ENCODE peak calls at places on chromosomes 3 and 15, in ten cellular contexts. M is stimulated activated CD8-positive, alpha-beta memory T cell treated with anti-CD3 and anti-CD28 coated beads, Interleukin-4, amount 100 ng/mL, for 24 hours; K is GDM1; O is astrocyte of the cerebellum; Y is right lobe of liver; A is epithelial cell of esophagus; I is BJ; D is renal cortical epithelial cell; X is ELF-1; E is CD8-positive, alpha-beta memory T cell. Q is an unnamed sample.

GRCh38 chr3:100982710-100983109 is 10.5 kb downstream of the ABI3BP start:
- DNase-seq in D (peak), Y (no peak), X (no peak), E (no peak), A (no peak), M (no peak), K (no peak), I (no peak), O (peak), Q (no peak)

GRCh38 chr15:81507831-81508230 is 133.8 kb upstream of the TMC3 start:
- DNase-seq in M (no peak), I (no peak), Y (no peak), A (peak), D (no peak), O (no peak), K (no peak), E (no peak), X (no peak), Q (no peak)

GRCh38 chr3:72560857-72561675 is 287.2 kb downstream of the SHQ1 start:
- DNase-seq in M (no peak), E (no peak), I (no peak), D (peak), O (no peak), K (no peak), A (peak), Y (no peak), X (peak), Q (no peak)

GRCh38 chr3:187368765-187369450 is 723 bp downstream of the RTP4 start:
- DNase-seq in X (no peak), E (no peak), Y (no peak), I (no peak), D (peak), K (no peak), O (no peak), M (no peak), A (peak), Q (no peak)

GRCh38 chr15:69074843-69075224 is 60.3 kb downstream of the NOX5 start:
- DNase-seq in M (no peak), K (no peak), Y (no peak), X (peak), D (peak), E (no peak), A (no peak), O (no peak), I (no peak), Q (no peak)

GRCh38 chr3:136802481-136802996 is 16.4 kb upstream of the SLC35G2 start:
- DNase-seq in E (no peak), A (peak), K (no peak), X (no peak), Y (no peak), O (no peak), I (no peak), M (no peak), D (peak), Q (no peak)

GRCh38 chr3:67610458-67610857 is 44.0 kb downstream of the SUCLG2 start:
- DNase-seq in E (no peak), Y (no peak), D (peak), A (peak), O (no peak), M (no peak), X (no peak), I (no peak), K (no peak), Q (no peak)

GRCh38 chr3:120926146-120926545 is 18.1 kb downstream of the STXBP5L start:
- DNase-seq in K (no peak), O (no peak), D (no peak), I (no peak), E (no peak), A (no peak), X (no peak), Y (no peak), M (no peak), Q (no peak)

GRCh38 chr3:43872301-43872700 is 181.6 kb downstream of the ABHD5 start:
- DNase-seq in X (peak), D (peak), A (peak), Y (no peak), K (no peak), O (peak), M (no peak), I (peak), E (no peak), Q (no peak)

GRCh38 chr15:68846851-68847439 is 26.2 kb upstream of the ANP32A start:
- DNase-seq in E (no peak), A (peak), O (no peak), M (no peak), X (no peak), D (no peak), K (no peak), I (no peak), Y (no peak), Q (no peak)

GRCh38 chr3:151639096-151639740 is 94.5 kb upstream of the AADACL2 start:
- DNase-seq in O (no peak), I (no peak), X (no peak), Y (no peak), K (no peak), E (no peak), D (peak), A (no peak), M (no peak), Q (no peak)

GRCh38 chr3:45191924-45192417 is 34.1 kb downstream of the TMEM158 start:
- DNase-seq in D (peak), K (no peak), A (no peak), O (no peak), E (no peak), M (no peak), I (no peak), Y (no peak), X (no peak), Q (no peak)

GRCh38 chr3:129439381-129439816 is 349 bp downstream of the MBD4 start:
- DNase-seq in M (peak), I (no peak), Y (peak), K (peak), A (peak), D (no peak), X (no peak), O (no peak), E (peak), Q (peak)